ENCODE peak calls at places on chromosomes 5 and 9, in six cellular contexts. C is prostate gland, V is transverse colon, A is upper lobe of left lung, L is Peyer's patch, B is adrenal gland. E is an unnamed sample.

GRCh38 chr5:151063136-151063544 is 17.7 kb downstream of the TNIP1 start:
- DNase-seq in C (no peak), B (peak), A (no peak), L (no peak), V (no peak), E (peak)

GRCh38 chr9:98851730-98852462 is 44.4 kb downstream of the GALNT12 start:
- DNase-seq in C (no peak), L (no peak), B (no peak), A (no peak), V (no peak), E (peak)

GRCh38 chr5:39755986-39756385 is 331.2 kb upstream of the DAB2 start:
- DNase-seq in B (peak), C (no peak), V (no peak), L (no peak), A (no peak), E (peak)

GRCh38 chr9:13911473-13911872 is 402.5 kb downstream of the NFIB start:
- DNase-seq in L (no peak), C (no peak), B (no peak), A (no peak), V (no peak), E (no peak)

GRCh38 chr9:129889461-129889935 is 54.2 kb downstream of the USP20 start:
- DNase-seq in V (no peak), B (no peak), C (no peak), A (no peak), L (peak), E (peak)

GRCh38 chr9:129331366-129331765 is 153.3 kb upstream of the IER5L start:
- DNase-seq in C (no peak), V (no peak), A (no peak), L (no peak), B (no peak), E (no peak)

GRCh38 chr5:139725073-139725830 is 70.4 kb upstream of the PSD2 start:
- DNase-seq in L (no peak), V (no peak), A (no peak), B (peak), C (no peak), E (no peak)

GRCh38 chr5:172931001-172931536 is 28.2 kb upstream of the RPL26L1 start:
- DNase-seq in V (no peak), L (no peak), B (peak), A (no peak), C (no peak), E (no peak)

GRCh38 chr9:131732061-131732526 is 7.8 kb downstream of the RAPGEF1 start:
- DNase-seq in L (no peak), B (no peak), C (peak), V (peak), A (no peak), E (peak)

GRCh38 chr5:38608877-38609276 is 52.4 kb upstream of the LIFR start:
- DNase-seq in V (no peak), L (no peak), C (no peak), B (no peak), A (no peak), E (no peak)

GRCh38 chr9:98484218-98484617 is 224.5 kb downstream of the GABBR2 start:
- DNase-seq in L (no peak), B (no peak), V (no peak), C (no peak), A (no peak), E (no peak)

GRCh38 chr5:150515446-150515845 is 7.5 kb downstream of the NDST1 start:
- DNase-seq in L (no peak), V (no peak), C (no peak), B (no peak), A (no peak), E (no peak)

GRCh38 chr5:168714046-168714445 is 134.9 kb upstream of the PANK3 start:
- DNase-seq in C (no peak), B (no peak), L (no peak), V (no peak), A (no peak), E (no peak)

GRCh38 chr5:36382890-36383289 is 81.2 kb upstream of the RANBP3L start:
- DNase-seq in B (no peak), V (no peak), C (no peak), A (no peak), L (no peak), E (no peak)

GRCh38 chr9:109751253-109751652 is 28.7 kb upstream of the PALM2AKAP2 start:
- DNase-seq in V (no peak), C (no peak), B (no peak), L (no peak), A (no peak), E (no peak)

GRCh38 chr5:43400082-43400481 is 12.1 kb downstream of the CCL28 start:
- DNase-seq in L (no peak), B (no peak), C (no peak), V (no peak), A (no peak), E (no peak)

GRCh38 chr5:113269023-113269997 is 165.5 kb downstream of the TSSK1B start:
- DNase-seq in V (no peak), B (no peak), L (no peak), C (no peak), A (no peak), E (no peak)

GRCh38 chr5:178205749-178206047 is 1.4 kb downstream of the HNRNPAB start:
- DNase-seq in V (no peak), B (no peak), A (no peak), C (no peak), L (no peak), E (no peak)

GRCh38 chr5:104353371-104353770 is 790.8 kb upstream of the NUDT12 start:
- DNase-seq in V (no peak), B (no peak), C (no peak), L (no peak), A (no peak), E (no peak)

GRCh38 chr9:18499987-18500386 is 26.0 kb downstream of the ADAMTSL1 start:
- DNase-seq in B (no peak), V (no peak), L (no peak), C (no peak), A (no peak), E (no peak)

GRCh38 chr5:624118-624950 is 12.2 kb downstream of the CEP72 start:
- DNase-seq in L (no peak), B (no peak), A (peak), C (no peak), V (no peak), E (no peak)

GRCh38 chr5:155193018-155193417 is 179.5 kb downstream of the KIF4B start:
- DNase-seq in A (no peak), V (no peak), B (no peak), C (no peak), L (no peak), E (no peak)

GRCh38 chr9:13143281-13143680 is 136.2 kb downstream of the MPDZ start:
- DNase-seq in B (no peak), L (no peak), C (no peak), V (no peak), A (no peak), E (no peak)

GRCh38 chr9:78714591-78714990 is 417.7 kb downstream of the PSAT1 start:
- DNase-seq in L (no peak), V (no peak), A (no peak), C (no peak), B (no peak), E (no peak)

GRCh38 chr5:24642022-24642421 is 2.8 kb downstream of the CDH10 start:
- DNase-seq in A (no peak), B (no peak), C (no peak), L (no peak), V (no peak), E (peak)

GRCh38 chr5:38509185-38509584 is 47.3 kb downstream of the LIFR start:
- DNase-seq in L (no peak), A (no peak), V (no peak), C (no peak), B (no peak), E (no peak)

GRCh38 chr5:69029292-69029691 is 64.5 kb upstream of the SLC30A5 start:
- DNase-seq in A (no peak), C (no peak), B (no peak), L (no peak), V (no peak), E (no peak)

GRCh38 chr9:86128235-86128822 is 29.0 kb upstream of the GOLM1 start:
- DNase-seq in B (no peak), V (no peak), C (no peak), A (no peak), L (no peak), E (no peak)

GRCh38 chr5:138282918-138283742 is 8.7 kb upstream of the GFRA3 start:
- DNase-seq in C (peak), B (peak), V (peak), L (no peak), A (no peak), E (peak)

GRCh38 chr5:435961-436640 is 6.9 kb upstream of the EXOC3 start:
- DNase-seq in A (peak), C (no peak), V (peak), B (peak), L (no peak), E (peak)

GRCh38 chr5:14263700-14264099 is 120.6 kb downstream of the TRIO start:
- DNase-seq in L (no peak), A (no peak), V (no peak), B (no peak), C (peak), E (no peak)

GRCh38 chr5:115559524-115559923 is 14.9 kb upstream of the FEM1C start:
- DNase-seq in B (no peak), L (no peak), V (no peak), C (no peak), A (no peak), E (no peak)

GRCh38 chr9:129497837-129498450 is 123.0 kb downstream of the C9orf50 start:
- DNase-seq in A (no peak), B (no peak), L (no peak), C (no peak), V (no peak), E (no peak)

GRCh38 chr9:79028101-79028500 is 543.7 kb upstream of the TLE4 start:
- DNase-seq in B (no peak), V (no peak), C (no peak), A (no peak), L (no peak), E (no peak)

GRCh38 chr5:154390096-154390495 is 55.7 kb upstream of the SAP30L start:
- DNase-seq in B (no peak), A (no peak), C (no peak), L (no peak), V (no peak), E (no peak)

GRCh38 chr5:132640613-132641012 is 17.4 kb upstream of the IL13 start:
- DNase-seq in B (no peak), V (no peak), C (no peak), A (no peak), L (no peak), E (no peak)

GRCh38 chr5:157818368-157818767 is 40.6 kb downstream of the CLINT1 start:
- DNase-seq in V (no peak), L (no peak), A (no peak), C (no peak), B (no peak), E (no peak)

GRCh38 chr5:157819502-157820125 is 39.3 kb downstream of the CLINT1 start:
- DNase-seq in A (no peak), B (no peak), L (no peak), C (no peak), V (no peak), E (no peak)

GRCh38 chr5:157820593-157821252 is 38.2 kb downstream of the CLINT1 start:
- DNase-seq in L (no peak), C (peak), V (no peak), B (no peak), A (no peak), E (peak)

GRCh38 chr5:157817928-157818327 is 41.0 kb downstream of the CLINT1 start:
- DNase-seq in V (no peak), L (no peak), A (no peak), B (no peak), C (no peak), E (no peak)

DNA sequence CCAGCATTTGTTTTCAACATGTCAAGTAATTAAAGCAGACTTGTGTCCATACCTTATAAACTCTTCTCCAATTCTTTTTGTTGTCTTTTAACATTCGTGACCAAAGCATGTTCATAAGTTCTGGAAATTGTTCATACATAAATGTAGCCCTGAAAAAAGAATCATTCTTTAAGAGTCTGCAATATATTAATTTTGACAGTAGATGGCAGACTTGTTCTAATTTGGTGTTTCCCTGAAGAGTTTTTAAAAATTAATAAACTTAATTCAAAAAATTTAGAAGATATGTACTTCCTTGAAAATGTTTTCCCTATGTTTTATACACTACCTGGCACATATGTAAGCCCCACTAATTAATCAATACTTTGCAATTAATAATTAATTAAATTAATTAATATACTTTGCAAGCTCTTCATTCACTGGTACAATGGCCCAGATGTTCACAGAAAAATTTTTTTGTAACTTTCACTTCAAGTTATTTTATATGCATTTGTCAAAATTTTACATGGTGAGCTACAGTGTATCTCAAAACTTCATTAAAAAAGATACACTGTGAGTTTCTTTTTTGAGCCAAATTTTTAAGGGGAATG is 42.2 kb downstream of the CLINT1 start:
- DNase-seq in B (no peak), A (no peak), C (no peak), L (no peak), V (no peak), E (peak)
- TF ChIP-seq CTCF in B (peak), A (peak), C (peak), L (peak), V (peak), E (no peak)

GRCh38 chr9:136327313-136327971 is at the start of gene GPSM1:
- DNase-seq in L (no peak), B (no peak), A (peak), C (no peak), V (peak), E (peak)
- TF ChIP-seq POLR2A in L (no peak), B (peak), A (no peak), C (peak), V (no peak), E (no peak)

GRCh38 chr5:161676109-161676508 is 9.4 kb upstream of the GABRA6 start:
- DNase-seq in C (no peak), V (no peak), A (no peak), B (peak), L (no peak), E (peak)
- TF ChIP-seq CTCF in C (no peak), V (no peak), A (no peak), B (peak), L (peak), E (peak)

GRCh38 chr5:124887223-124887622 is 140.8 kb upstream of the ZNF608 start:
- DNase-seq in B (peak), V (no peak), C (no peak), L (no peak), A (no peak), E (no peak)
- TF ChIP-seq POLR2A in B (no peak), V (no peak), C (no peak), L (no peak), A (no peak), E (no peak)

GRCh38 chr5:57671371-57671770 is 188.8 kb upstream of the ACTBL2 start:
- DNase-seq in C (no peak), A (no peak), V (no peak), L (no peak), B (no peak), E (no peak)
- TF ChIP-seq CTCF in C (no peak), A (no peak), V (no peak), L (no peak), B (no peak), E (no peak)

GRCh38 chr9:93119953-93120845 is 13.9 kb downstream of the NINJ1 start:
- DNase-seq in L (peak), A (peak), B (peak), C (peak), V (peak), E (peak)
- TF ChIP-seq POLR2A in L (no peak), A (no peak), B (no peak), C (no peak), V (no peak), E (no peak)

GRCh38 chr5:140882591-140882899 is 621 bp downstream of the PCDHA13 start:
- DNase-seq in V (no peak), B (no peak), C (no peak), L (no peak), A (no peak), E (peak)
- TF ChIP-seq CTCF in V (no peak), B (no peak), C (no peak), L (no peak), A (no peak), E (peak)